ENCODE peak calls at places on chromosomes 6 and 20, in seven cellular contexts. Y is NCI-H1436, C is ACHN, S is NCI-H1105, U is NCI-H69, I is retina, E is uterus. L is an unnamed sample.

GRCh38 chr6:156916108-156916801 is 139.1 kb downstream of the ARID1B start:
- DNase-seq in Y (no peak), C (no peak), S (no peak), U (no peak), I (no peak), E (no peak), L (no peak)

GRCh38 chr6:100370265-100370664 is 94.5 kb downstream of the SIM1 start:
- DNase-seq in Y (no peak), C (peak; percentile 19), S (no peak), U (peak; percentile 26), I (no peak), E (no peak), L (no peak)

GRCh38 chr6:94071835-94072234 is 652.5 kb upstream of the EPHA7 start:
- DNase-seq in Y (no peak), C (peak; percentile 48), S (no peak), U (peak; percentile 57), I (no peak), E (no peak), L (no peak)

GRCh38 chr6:161117329-161117707 is 125.7 kb downstream of the MAP3K4 start:
- DNase-seq in Y (no peak), C (no peak), S (no peak), U (no peak), I (no peak), E (no peak), L (no peak)

GRCh38 chr6:46129301-46129633 is 522 bp upstream of the ENPP4 start:
- DNase-seq in Y (no peak), C (no peak), S (peak; percentile 6), U (no peak), I (no peak), E (no peak), L (no peak)

GRCh38 chr20:38201356-38201755 is 36.3 kb upstream of the TGM2 start:
- DNase-seq in Y (no peak), C (peak; percentile 19), S (no peak), U (no peak), I (no peak), E (no peak), L (peak; percentile 36)

GRCh38 chr6:44932651-44933091 is 395.5 kb upstream of the RUNX2 start:
- DNase-seq in Y (no peak), C (no peak), S (no peak), U (no peak), I (no peak), E (no peak), L (no peak)

GRCh38 chr6:18414102-18414501 is 27.0 kb downstream of the RNF144B start:
- DNase-seq in Y (no peak), C (no peak), S (no peak), U (no peak), I (no peak), E (no peak), L (no peak)

GRCh38 chr6:10576226-10576625 is 55.1 kb downstream of the GCNT2 start:
- DNase-seq in Y (no peak), C (no peak), S (no peak), U (no peak), I (no peak), E (no peak), L (no peak)